ENCODE peak calls at places on chromosomes 6 and 20, in seven cellular contexts. X, E, P, I, W, M and J are unnamed samples.

GRCh38 chr6:15423286-15423957 is 177.6 kb downstream of the JARID2 start:
- DNase-seq in P (no peak), W (no peak), E (peak; percentile 19), M (no peak), X (no peak), I (no peak), J (no peak)

GRCh38 chr6:19715166-19715558 is 122.0 kb upstream of the ID4 start:
- DNase-seq in E (peak; percentile 64), I (no peak), X (no peak), M (peak; percentile 76), W (no peak), P (no peak), J (no peak)

GRCh38 chr20:44056010-44056698 is 130.8 kb downstream of the JPH2 start:
- DNase-seq in P (no peak), E (peak; percentile 34), I (peak; percentile 82), M (peak; percentile 11), W (no peak), X (no peak), J (peak; percentile 8)

GRCh38 chr6:150770631-150771030 is 94.9 kb upstream of the MTHFD1L start:
- DNase-seq in E (no peak), P (no peak), X (no peak), M (no peak), W (no peak), I (no peak), J (no peak)

GRCh38 chr6:3228791-3229565 is 1.5 kb upstream of the TUBB2B start:
- DNase-seq in P (peak; percentile 61), X (no peak), E (no peak), W (no peak), I (no peak), M (peak; percentile 55), J (peak; percentile 76)

GRCh38 chr6:69835414-69836179 is 30.8 kb upstream of the COL19A1 start:
- DNase-seq in E (peak; percentile 76), M (peak; percentile 39), W (no peak), X (no peak), P (no peak), I (peak; percentile 24), J (no peak)

GRCh38 chr6:67646550-67646949 is 988.5 kb upstream of the ADGRB3 start:
- DNase-seq in X (no peak), P (no peak), M (no peak), W (no peak), I (no peak), E (no peak), J (no peak)

GRCh38 chr20:57438552-57438951 is 47.4 kb downstream of the RBM38 start:
- DNase-seq in I (no peak), E (no peak), P (no peak), W (no peak), M (peak; percentile 13), X (no peak), J (no peak)

GRCh38 chr6:68226460-68226859 is 408.6 kb upstream of the ADGRB3 start:
- DNase-seq in W (no peak), E (peak; percentile 36), P (no peak), M (peak; percentile 5), X (no peak), I (no peak), J (no peak)